ENCODE peak calls at places on chromosome 3, in nine cellular contexts. I, T, W, C, M, Q, S, U and V are unnamed samples.
A peak's percentile ranks its signal among the peaks of the same experiment; 100 is the strongest.

GRCh38 chr3:192917508-192918274 is at the start of gene MB21D2:
- DNase-seq in M (peak; percentile 88), S (peak; percentile 79), C (peak; percentile 76), T (peak; percentile 87), Q (peak; percentile 69), I (peak; percentile 58), W (peak; percentile 91), U (peak; percentile 79), V (peak; percentile 90)

GRCh38 chr3:73623316-73623715 is 1.4 kb downstream of the PDZRN3 start:
- DNase-seq in I (no peak), C (no peak), U (peak; percentile 44), W (no peak), T (no peak), Q (no peak), M (peak; percentile 25), S (no peak), V (no peak)

GRCh38 chr3:32132121-32132520 is 25.7 kb downstream of the GPD1L start:
- DNase-seq in S (no peak), I (no peak), M (no peak), C (no peak), Q (no peak), U (no peak), T (no peak), W (no peak), V (no peak)

GRCh38 chr3:180789774-180790173 is 110.5 kb upstream of the CCDC39 start:
- DNase-seq in M (no peak), T (no peak), U (no peak), S (no peak), Q (no peak), W (no peak), C (no peak), I (no peak), V (no peak)

GRCh38 chr3:52004158-52004787 is 8.6 kb upstream of the RPL29 start:
- DNase-seq in Q (no peak), U (peak; percentile 48), M (peak; percentile 67), T (peak; percentile 61), W (peak; percentile 60), C (no peak), S (peak; percentile 90), I (peak; percentile 76), V (peak; percentile 82)

GRCh38 chr3:8470801-8471200 is 30.8 kb upstream of the LMCD1 start:
- DNase-seq in U (no peak), C (no peak), S (no peak), T (no peak), W (no peak), I (no peak), M (no peak), Q (no peak), V (peak; percentile 24)

GRCh38 chr3:8052599-8053185 is 448.9 kb upstream of the LMCD1 start:
- DNase-seq in U (peak; percentile 65), C (peak; percentile 22), S (no peak), W (no peak), Q (no peak), I (no peak), T (no peak), M (peak; percentile 9), V (no peak)

GRCh38 chr3:138899592-138899991 is 47.3 kb downstream of the FOXL2 start:
- DNase-seq in S (no peak), Q (no peak), I (no peak), C (no peak), M (no peak), T (no peak), U (no peak), W (no peak), V (no peak)

GRCh38 chr3:10290476-10291138 is 2.1 kb downstream of the GHRL start:
- DNase-seq in U (no peak), C (no peak), M (no peak), W (no peak), T (no peak), I (no peak), S (no peak), Q (no peak), V (no peak)

GRCh38 chr3:58082047-58082446 is 73.8 kb downstream of the FLNB start:
- DNase-seq in W (no peak), M (peak; percentile 79), U (peak; percentile 74), T (peak; percentile 84), Q (no peak), C (no peak), I (no peak), S (no peak), V (peak; percentile 50)

GRCh38 chr3:11060500-11061251 is 68.1 kb downstream of the SLC6A1 start:
- DNase-seq in W (peak; percentile 79), U (peak; percentile 57), I (peak; percentile 80), M (peak; percentile 61), S (peak; percentile 85), C (peak; percentile 41), T (peak; percentile 66), Q (peak; percentile 63), V (peak; percentile 67)

GRCh38 chr3:37861540-37862051 is at the start of gene CTDSPL:
- DNase-seq in S (peak; percentile 82), T (peak; percentile 41), I (peak; percentile 50), W (peak; percentile 42), Q (peak; percentile 54), M (peak; percentile 63), U (peak; percentile 59), C (no peak), V (peak; percentile 80)

GRCh38 chr3:121152573-121152972 is 244.6 kb downstream of the STXBP5L start:
- DNase-seq in M (peak; percentile 5), Q (no peak), U (no peak), W (peak; percentile 4), T (peak; percentile 34), C (no peak), S (peak; percentile 34), I (no peak), V (no peak)

GRCh38 chr3:8103954-8104353 is 397.7 kb upstream of the LMCD1 start:
- DNase-seq in C (no peak), I (no peak), W (peak; percentile 21), T (no peak), S (no peak), Q (no peak), U (no peak), M (no peak), V (no peak)

GRCh38 chr3:39361252-39361927 is 21.8 kb upstream of the SLC25A38 start:
- DNase-seq in I (no peak), T (no peak), U (no peak), W (no peak), M (no peak), Q (no peak), C (no peak), S (no peak), V (no peak)

GRCh38 chr3:192005989-192006388 is 545.0 kb downstream of the PYDC2 start:
- DNase-seq in M (no peak), W (no peak), T (no peak), S (no peak), Q (no peak), I (no peak), U (no peak), C (no peak), V (no peak)

GRCh38 chr3:159045279-159045678 is 243.4 kb downstream of the MFSD1 start:
- DNase-seq in U (no peak), S (no peak), I (no peak), C (no peak), W (no peak), T (no peak), Q (no peak), M (no peak), V (no peak)

GRCh38 chr3:25900171-25900570 is 110.3 kb downstream of the OXSM start:
- DNase-seq in C (no peak), I (no peak), S (no peak), T (no peak), W (no peak), U (no peak), M (no peak), Q (no peak), V (no peak)

GRCh38 chr3:182178488-182179200 is 466.9 kb downstream of the SOX2 start:
- DNase-seq in Q (no peak), W (no peak), M (no peak), T (no peak), I (no peak), C (no peak), U (no peak), S (no peak), V (no peak)

GRCh38 chr3:143783856-143784370 is 64.4 kb downstream of the SLC9A9 start:
- DNase-seq in C (no peak), W (peak; percentile 8), U (no peak), S (no peak), Q (no peak), M (peak; percentile 49), T (no peak), I (no peak), V (no peak)

GRCh38 chr3:141302364-141303141 is 65.8 kb upstream of the ZBTB38 start:
- DNase-seq in I (no peak), W (no peak), M (peak; percentile 86), T (peak; percentile 82), C (no peak), Q (no peak), S (no peak), U (peak; percentile 59), V (peak; percentile 92)

GRCh38 chr3:32495609-32496008 is 7.0 kb downstream of the CMTM6 start:
- DNase-seq in I (no peak), S (no peak), W (no peak), T (no peak), Q (no peak), U (no peak), C (no peak), M (no peak), V (no peak)

GRCh38 chr3:55013145-55013544 is 85.3 kb upstream of the LRTM1 start:
- DNase-seq in W (no peak), U (peak; percentile 39), S (peak; percentile 26), Q (no peak), T (peak; percentile 52), C (no peak), M (peak; percentile 82), I (no peak), V (peak; percentile 58)
- TF ChIP-seq CTCF in W (no peak), U (peak; percentile 42), S (peak; percentile 30), Q (no peak), T (no peak), C (no peak), M (peak; percentile 77), I (no peak), V (no peak)

GRCh38 chr3:133041524-133041829 is 3.3 kb downstream of the TMEM108 start:
- DNase-seq in T (no peak), I (no peak), W (no peak), C (no peak), U (no peak), Q (no peak), M (no peak), S (no peak), V (no peak)
- TF ChIP-seq CTCF in T (no peak), I (no peak), W (no peak), C (no peak), U (no peak), Q (no peak), M (no peak), S (no peak), V (no peak)

DNA sequence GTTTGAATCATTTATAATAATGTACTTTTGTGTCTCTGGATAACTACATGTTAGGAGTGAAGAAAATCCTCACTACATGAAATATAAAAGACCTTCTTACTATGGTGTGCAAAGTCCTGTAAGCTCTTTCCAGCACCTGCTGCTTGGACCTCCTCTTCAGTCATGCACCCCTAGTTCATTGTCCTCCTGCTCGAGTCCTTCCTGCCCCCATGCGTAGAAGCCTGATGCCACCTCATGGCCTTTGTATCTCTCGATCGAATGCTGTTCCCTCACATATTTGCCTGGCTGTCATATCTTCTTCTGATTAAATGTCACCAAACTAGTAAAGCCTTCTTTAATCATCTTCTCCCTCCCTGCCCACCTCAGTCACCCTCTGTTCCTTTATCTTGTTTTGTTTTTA is 49.9 kb upstream of the SUCLG2 start:
- DNase-seq in U (no peak), S (no peak), Q (no peak), M (no peak), T (no peak), I (no peak), C (no peak), W (no peak), V (no peak)
- TF ChIP-seq CTCF in U (no peak), S (no peak), Q (no peak), M (no peak), T (no peak), I (no peak), C (no peak), W (no peak), V (no peak)

GRCh38 chr3:89314454-89314853 is 207.0 kb downstream of the EPHA3 start:
- DNase-seq in Q (no peak), M (peak; percentile 81), T (peak; percentile 66), W (peak; percentile 87), U (peak; percentile 71), S (peak; percentile 59), I (no peak), C (no peak), V (peak; percentile 76)
- TF ChIP-seq CTCF in Q (no peak), M (peak; percentile 60), T (peak; percentile 34), W (peak; percentile 68), U (peak; percentile 44), S (peak; percentile 47), I (no peak), C (no peak), V (peak; percentile 23)